ENCODE peak calls at places on chromosome 9, in six cellular contexts. M is pancreas; H is effector memory CD4-positive, alpha-beta T cell; K is cardiac muscle cell; L is ovary; S is stomach. D is an unnamed sample. For H3K9me3, the result is how much of the 10 kb centered on the place peaks cover.

GRCh38 chr9:35510745-35511428 is 21.0 kb downstream of the RUSC2 start:
- DNase-seq in H (no peak), L (peak), K (no peak), M (no peak), S (peak), D (peak)

GRCh38 chr9:84315278-84315877 is 25.2 kb downstream of the SLC28A3 start:
- DNase-seq in M (peak), K (peak), H (peak), S (peak), L (peak), D (peak)

GRCh38 chr9:89992326-89993208 is 387.8 kb downstream of the GADD45G start:
- DNase-seq in S (no peak), K (no peak), M (no peak), H (no peak), L (peak), D (no peak)

GRCh38 chr9:75866273-75866871 is 24.1 kb upstream of the PCSK5 start:
- DNase-seq in S (peak), M (peak), H (no peak), K (peak), L (no peak), D (peak)

GRCh38 chr9:84862786-84863185 is 193.3 kb downstream of the NTRK2 start:
- DNase-seq in M (no peak), L (no peak), H (no peak), S (no peak), K (no peak), D (peak)

GRCh38 chr9:12884736-12885395 is 110.0 kb downstream of the LURAP1L start:
- DNase-seq in K (peak), L (no peak), S (no peak), H (no peak), M (no peak), D (no peak)

GRCh38 chr9:92963831-92964606 is 16.7 kb downstream of the FGD3 start:
- DNase-seq in H (peak), S (peak), M (no peak), K (no peak), L (no peak), D (no peak)

GRCh38 chr9:83933804-83934203 is 12.6 kb upstream of the KIF27 start:
- DNase-seq in M (no peak), L (no peak), K (no peak), H (no peak), S (no peak), D (peak)

GRCh38 chr9:79134654-79135053 is 437.1 kb upstream of the TLE4 start:
- DNase-seq in M (no peak), L (no peak), K (peak), S (no peak), H (no peak), D (no peak)

GRCh38 chr9:138033950-138034349 is 156.4 kb downstream of the CACNA1B start:
- DNase-seq in L (no peak), K (no peak), M (peak), S (no peak), H (no peak), D (no peak)

GRCh38 chr9:134365115-134365596 is 38.9 kb downstream of the RXRA start:
- DNase-seq in M (no peak), S (no peak), K (no peak), L (no peak), H (no peak), D (no peak)

GRCh38 chr9:104074876-104075275 is 19.2 kb upstream of the SMC2 start:
- DNase-seq in H (no peak), K (no peak), L (no peak), M (no peak), S (no peak), D (no peak)

GRCh38 chr9:89426389-89426961 is 71.4 kb downstream of the SEMA4D start:
- DNase-seq in K (no peak), L (no peak), S (no peak), H (no peak), M (no peak), D (no peak)

GRCh38 chr9:138007566-138008080 is 130.0 kb downstream of the CACNA1B start:
- DNase-seq in S (peak), L (no peak), M (no peak), H (no peak), K (no peak), D (no peak)

GRCh38 chr9:93958875-93959682 is 3.9 kb upstream of the BARX1 start:
- DNase-seq in S (no peak), H (no peak), K (no peak), L (no peak), M (no peak), D (no peak)

GRCh38 chr9:30995951-30996738 is 1388.3 kb upstream of the ACO1 start:
- DNase-seq in L (no peak), K (no peak), S (no peak), M (no peak), H (no peak), D (no peak)

GRCh38 chr9:89647366-89648128 is 42.7 kb downstream of the GADD45G start:
- DNase-seq in S (no peak), H (no peak), K (no peak), M (no peak), L (peak), D (no peak)

GRCh38 chr9:126158591-126159519 is 167.8 kb upstream of the MVB12B start:
- DNase-seq in S (peak), H (no peak), L (no peak), K (no peak), M (no peak), D (no peak)

GRCh38 chr9:126156898-126157297 is 169.7 kb upstream of the MVB12B start:
- DNase-seq in H (no peak), L (no peak), M (no peak), K (no peak), S (no peak), D (no peak)

GRCh38 chr9:126159661-126160060 is 167.0 kb upstream of the MVB12B start:
- DNase-seq in L (no peak), K (no peak), M (no peak), H (no peak), S (peak), D (no peak)

GRCh38 chr9:126157409-126157808 is 169.2 kb upstream of the MVB12B start:
- DNase-seq in L (no peak), K (no peak), S (peak), H (no peak), M (no peak), D (no peak)

DNA sequence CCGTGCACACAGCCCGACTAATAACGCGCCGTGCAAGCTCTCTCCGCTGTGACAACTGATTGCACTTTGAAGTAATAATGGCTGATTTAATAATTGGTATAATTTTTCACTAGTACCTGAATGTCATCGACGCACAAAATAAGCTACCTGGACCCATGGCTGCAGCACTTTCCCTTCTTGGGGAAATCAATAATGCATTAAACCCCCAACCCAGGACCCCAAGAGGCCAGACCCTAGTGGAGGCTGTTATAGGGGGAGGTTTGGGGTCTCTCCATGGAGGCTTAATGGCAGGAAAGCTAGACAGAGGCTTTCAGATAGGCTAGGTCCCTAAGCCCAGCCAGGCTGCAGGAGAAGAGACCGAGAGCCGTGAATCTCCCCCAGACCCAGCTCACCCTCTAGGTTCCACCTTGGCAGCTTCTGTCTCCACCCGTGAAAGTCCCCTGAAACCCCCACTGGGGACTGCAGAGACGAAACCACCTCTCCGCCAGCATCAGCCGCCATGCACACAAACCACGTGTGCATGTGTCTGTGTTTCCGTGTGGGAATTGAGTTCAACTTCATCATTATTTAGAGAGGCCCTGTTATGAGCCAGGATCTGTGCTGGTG is 168.7 kb upstream of the MVB12B start:
- DNase-seq in K (no peak), S (peak), L (no peak), H (no peak), M (no peak), D (no peak)
- H3K4me3 ChIP-seq in K (no peak), S (no peak), L (no peak), H (no peak), M (no peak), D (no peak)

GRCh38 chr9:26566141-26566540 is 326.5 kb downstream of the CAAP1 start:
- DNase-seq in M (no peak), S (no peak), H (no peak), K (no peak), L (no peak), D (no peak)

GRCh38 chr9:26565131-26565530 is 327.5 kb downstream of the CAAP1 start:
- DNase-seq in S (no peak), M (no peak), L (no peak), H (no peak), K (no peak), D (no peak)

GRCh38 chr9:26561928-26562327 is 330.7 kb downstream of the CAAP1 start:
- DNase-seq in M (no peak), S (no peak), H (no peak), L (no peak), K (no peak), D (no peak)
- H3K27ac ChIP-seq in M (no peak), S (no peak), H (no peak), L (no peak), K (no peak), D (no peak)

GRCh38 chr9:5715548-5716127 is 86.7 kb downstream of the RIC1 start:
- DNase-seq in L (no peak), S (no peak), H (no peak), M (no peak), K (no peak), D (no peak)

GRCh38 chr9:5721279-5722087 is 92.6 kb downstream of the RIC1 start:
- DNase-seq in M (no peak), H (no peak), L (no peak), S (no peak), K (no peak), D (no peak)

GRCh38 chr9:5714501-5715401 is 85.8 kb downstream of the RIC1 start:
- DNase-seq in M (no peak), S (no peak), K (peak), L (no peak), H (no peak), D (peak)

GRCh38 chr9:5718296-5719032 is 89.6 kb downstream of the RIC1 start:
- DNase-seq in K (no peak), H (no peak), M (no peak), S (no peak), L (no peak), D (no peak)

DNA sequence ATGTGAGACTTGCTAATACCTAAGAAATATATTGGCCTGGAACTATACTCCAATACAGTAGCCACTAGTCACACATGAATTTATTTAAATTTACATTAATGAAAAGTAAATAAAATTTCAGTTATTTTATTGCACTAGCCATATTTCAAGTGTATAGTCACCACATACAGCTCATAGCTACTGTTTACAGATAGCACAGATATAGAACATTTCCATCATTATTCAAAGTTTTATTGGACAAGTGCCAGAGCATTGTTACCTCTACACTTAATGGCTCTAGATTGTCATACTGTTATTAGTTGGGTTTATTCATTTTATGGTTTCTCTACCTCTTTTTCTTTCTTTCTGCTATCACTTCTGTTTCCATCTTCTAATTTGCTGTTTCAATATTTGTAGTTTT is 90.6 kb downstream of the RIC1 start:
- DNase-seq in M (no peak), H (no peak), S (no peak), K (no peak), L (no peak), D (no peak)
- H3K9me3 ChIP-seq in M (under half), H (under half), S (under half), K (under half), L (under half), D (under half)

GRCh38 chr9:128202648-128203023 is 543 bp upstream of the DNM1 start:
- DNase-seq in M (no peak), K (no peak), L (no peak), S (no peak), H (no peak), D (no peak)
- H3K4me3 ChIP-seq in M (no peak), K (no peak), L (no peak), S (peak), H (peak), D (no peak)